ENCODE peak calls at places on chromosomes 4 and X, in five cellular contexts. N, P, J, V and M are unnamed samples.

GRCh38 chr4:3283916-3284315 is 8.9 kb upstream of the RGS12 start:
- DNase-seq in N (peak), P (no peak), J (no peak), V (peak), M (no peak)

GRCh38 chr4:2839060-2839459 is 4.6 kb upstream of the ADD1 start:
- DNase-seq in N (no peak), P (no peak), J (no peak), V (no peak), M (no peak)

GRCh38 chrX:45771560-45772340 is 571.1 kb upstream of the DIPK2B start:
- DNase-seq in N (no peak), P (no peak), J (no peak), V (no peak), M (no peak)

GRCh38 chr4:182775075-182775474 is 142.1 kb downstream of the DCTD start:
- DNase-seq in N (no peak), P (no peak), J (no peak), V (no peak), M (no peak)

GRCh38 chr4:33722254-33722653 is 2522.1 kb downstream of the ARAP2 start:
- DNase-seq in N (no peak), P (no peak), J (no peak), V (no peak), M (no peak)

GRCh38 chr4:31235961-31236360 is 515.8 kb downstream of the PCDH7 start:
- DNase-seq in N (no peak), P (no peak), J (no peak), V (no peak), M (no peak)

GRCh38 chr4:163367651-163368050 is 24.0 kb downstream of the NPY5R start:
- DNase-seq in N (no peak), P (no peak), J (no peak), V (no peak), M (no peak)

GRCh38 chrX:109774136-109774535 is 41.1 kb upstream of the ACSL4 start:
- DNase-seq in N (no peak), P (no peak), J (no peak), V (no peak), M (no peak)

GRCh38 chr4:41024556-41025491 is 189.5 kb downstream of the APBB2 start:
- DNase-seq in N (no peak), P (no peak), J (no peak), V (no peak), M (no peak)